ENCODE peak calls at places on chromosomes 5 and 9, in ten cellular contexts. Q, I, M, H, O, S, K, T, W and R are unnamed samples.

GRCh38 chr9:69476016-69476415 is 151.0 kb downstream of the ENTREP1 start:
- DNase-seq in Q (no peak), I (no peak), M (no peak), H (no peak), O (no peak), S (peak; percentile 2), K (peak; percentile 4), T (no peak), W (no peak), R (no peak)

GRCh38 chr5:67416986-67417385 is 220.4 kb upstream of the CD180 start:
- DNase-seq in Q (no peak), I (no peak), M (no peak), H (no peak), O (no peak), S (no peak), K (no peak), T (no peak), W (no peak), R (no peak)

GRCh38 chr9:90878562-90878961 is 76.9 kb downstream of the SYK start:
- DNase-seq in Q (no peak), I (no peak), M (no peak), H (no peak), O (no peak), S (no peak), K (no peak), T (no peak), W (peak; percentile 5), R (no peak)

GRCh38 chr5:103217101-103217500 is 41.5 kb upstream of the MACIR start:
- DNase-seq in Q (no peak), I (no peak), M (no peak), H (no peak), O (no peak), S (no peak), K (no peak), T (no peak), W (no peak), R (no peak)

GRCh38 chr5:40074801-40075200 is 604.9 kb upstream of the PTGER4 start:
- DNase-seq in Q (peak; percentile 1), I (no peak), M (no peak), H (no peak), O (no peak), S (no peak), K (no peak), T (no peak), W (no peak), R (no peak)

GRCh38 chr9:117528225-117528624 is 113.4 kb upstream of the ASTN2 start:
- DNase-seq in Q (no peak), I (no peak), M (no peak), H (no peak), O (no peak), S (peak; percentile 41), K (no peak), T (no peak), W (no peak), R (no peak)

GRCh38 chr9:36867672-36868471 is 166.2 kb downstream of the PAX5 start:
- DNase-seq in Q (no peak), I (no peak), M (no peak), H (no peak), O (no peak), S (no peak), K (no peak), T (no peak), W (no peak), R (no peak)

GRCh38 chr9:108095496-108095895 is 605.9 kb upstream of the KLF4 start:
- DNase-seq in Q (no peak), I (no peak), M (no peak), H (no peak), O (no peak), S (no peak), K (no peak), T (no peak), W (no peak), R (no peak)

GRCh38 chr5:169602535-169602934 is 19.0 kb downstream of the SPDL1 start:
- DNase-seq in Q (peak; percentile 34), I (no peak), M (no peak), H (no peak), O (no peak), S (no peak), K (no peak), T (no peak), W (no peak), R (no peak)

GRCh38 chr5:32278403-32278802 is 34.3 kb downstream of the MTMR12 start:
- DNase-seq in Q (peak; percentile 38), I (peak; percentile 31), M (no peak), H (no peak), O (no peak), S (no peak), K (no peak), T (no peak), W (no peak), R (no peak)

GRCh38 chr5:91556-92263 is at the start of gene PLEKHG4B:
- DNase-seq in Q (no peak), I (no peak), M (no peak), H (peak; percentile 43), O (no peak), S (peak; percentile 97), K (no peak), T (no peak), W (no peak), R (peak; percentile 68)

GRCh38 chr5:165232187-165232586 is 1726.8 kb downstream of the MAT2B start:
- DNase-seq in Q (no peak), I (no peak), M (no peak), H (no peak), O (no peak), S (no peak), K (no peak), T (no peak), W (no peak), R (no peak)